ENCODE peak calls at places on chromosomes 5 and 9, in seven cellular contexts. One of them, this sample, is unnamed.

GRCh38 chr5:40321514-40321913 is 358.2 kb upstream of the PTGER4 start:
- DNase-seq in A549: no peak
- DNase-seq in uterus: no peak
- DNase-seq in mammary epithelial cell: no peak
- DNase-seq in heart left ventricle: no peak
- DNase-seq in lung: no peak
- DNase-seq in tibial artery: no peak
- DNase-seq in this sample: no peak

GRCh38 chr5:114055318-114055788 is 306.5 kb upstream of the KCNN2 start:
- DNase-seq in uterus: peak; percentile 45
- DNase-seq in mammary epithelial cell: no peak
- DNase-seq in heart left ventricle: peak; percentile 70
- DNase-seq in lung: no peak
- DNase-seq in A549: peak; percentile 1
- DNase-seq in tibial artery: no peak
- DNase-seq in this sample: no peak

GRCh38 chr9:123738664-123739063 is 191.3 kb downstream of the DENND1A start:
- DNase-seq in heart left ventricle: no peak
- DNase-seq in tibial artery: no peak
- DNase-seq in uterus: no peak
- DNase-seq in A549: no peak
- DNase-seq in lung: no peak
- DNase-seq in mammary epithelial cell: no peak
- DNase-seq in this sample: no peak

GRCh38 chr5:83011990-83012389 is 65.2 kb downstream of the TMEM167A start:
- DNase-seq in heart left ventricle: no peak
- DNase-seq in A549: no peak
- DNase-seq in uterus: no peak
- DNase-seq in mammary epithelial cell: no peak
- DNase-seq in tibial artery: no peak
- DNase-seq in lung: no peak
- DNase-seq in this sample: peak; percentile 32

GRCh38 chr9:107711528-107711927 is 222.0 kb upstream of the KLF4 start:
- DNase-seq in mammary epithelial cell: peak; percentile 88
- DNase-seq in A549: peak; percentile 75
- DNase-seq in tibial artery: no peak
- DNase-seq in lung: peak; percentile 39
- DNase-seq in heart left ventricle: no peak
- DNase-seq in uterus: peak; percentile 36
- DNase-seq in this sample: peak; percentile 98

GRCh38 chr5:170139786-170140335 is 34.2 kb downstream of the FOXI1 start:
- DNase-seq in heart left ventricle: no peak
- DNase-seq in A549: peak; percentile 2
- DNase-seq in lung: peak; percentile 9
- DNase-seq in uterus: no peak
- DNase-seq in mammary epithelial cell: no peak
- DNase-seq in tibial artery: no peak
- DNase-seq in this sample: no peak

GRCh38 chr9:32698706-32699277 is 63.3 kb upstream of the TAF1L start:
- DNase-seq in A549: no peak
- DNase-seq in lung: no peak
- DNase-seq in tibial artery: no peak
- DNase-seq in mammary epithelial cell: peak; percentile 77
- DNase-seq in heart left ventricle: no peak
- DNase-seq in uterus: no peak
- DNase-seq in this sample: peak; percentile 60

GRCh38 chr9:109433476-109433875 is 64.6 kb downstream of the PTPN3 start:
- DNase-seq in heart left ventricle: no peak
- DNase-seq in tibial artery: no peak
- DNase-seq in A549: no peak
- DNase-seq in uterus: no peak
- DNase-seq in lung: no peak
- DNase-seq in mammary epithelial cell: no peak
- DNase-seq in this sample: no peak

GRCh38 chr5:73892806-73893205 is 266.8 kb downstream of the ARHGEF28 start:
- DNase-seq in A549: no peak
- DNase-seq in heart left ventricle: no peak
- DNase-seq in tibial artery: no peak
- DNase-seq in mammary epithelial cell: peak; percentile 81
- DNase-seq in lung: no peak
- DNase-seq in uterus: no peak
- DNase-seq in this sample: peak; percentile 6

GRCh38 chr9:36148652-36149051 is 12.1 kb downstream of the GLIPR2 start:
- DNase-seq in uterus: peak; percentile 99
- DNase-seq in lung: peak; percentile 86
- DNase-seq in A549: peak; percentile 85
- DNase-seq in heart left ventricle: peak; percentile 97
- DNase-seq in tibial artery: peak; percentile 99
- DNase-seq in mammary epithelial cell: peak; percentile 92
- DNase-seq in this sample: no peak

GRCh38 chr9:71638627-71639026 is 129.7 kb downstream of the CEMIP2 start:
- DNase-seq in mammary epithelial cell: no peak
- DNase-seq in uterus: peak; percentile 15
- DNase-seq in tibial artery: peak; percentile 64
- DNase-seq in A549: no peak
- DNase-seq in heart left ventricle: no peak
- DNase-seq in lung: peak; percentile 29
- DNase-seq in this sample: no peak

GRCh38 chr5:126385509-126385908 is 37.7 kb upstream of the GRAMD2B start:
- DNase-seq in A549: no peak
- DNase-seq in lung: no peak
- DNase-seq in mammary epithelial cell: peak; percentile 41
- DNase-seq in heart left ventricle: no peak
- DNase-seq in uterus: no peak
- DNase-seq in tibial artery: no peak
- DNase-seq in this sample: no peak

GRCh38 chr5:164097747-164098146 is 592.3 kb downstream of the MAT2B start:
- DNase-seq in uterus: no peak
- DNase-seq in A549: no peak
- DNase-seq in heart left ventricle: no peak
- DNase-seq in lung: no peak
- DNase-seq in mammary epithelial cell: peak; percentile 94
- DNase-seq in tibial artery: no peak
- DNase-seq in this sample: peak; percentile 79

GRCh38 chr5:169682026-169682425 is 45.0 kb downstream of the DOCK2 start:
- DNase-seq in uterus: no peak
- DNase-seq in A549: no peak
- DNase-seq in mammary epithelial cell: no peak
- DNase-seq in heart left ventricle: no peak
- DNase-seq in lung: no peak
- DNase-seq in tibial artery: no peak
- DNase-seq in this sample: no peak

GRCh38 chr5:93997562-93997961 is 256.2 kb upstream of the POU5F2 start:
- DNase-seq in mammary epithelial cell: no peak
- DNase-seq in heart left ventricle: no peak
- DNase-seq in A549: no peak
- DNase-seq in uterus: no peak
- DNase-seq in tibial artery: no peak
- DNase-seq in lung: no peak
- DNase-seq in this sample: no peak

DNA sequence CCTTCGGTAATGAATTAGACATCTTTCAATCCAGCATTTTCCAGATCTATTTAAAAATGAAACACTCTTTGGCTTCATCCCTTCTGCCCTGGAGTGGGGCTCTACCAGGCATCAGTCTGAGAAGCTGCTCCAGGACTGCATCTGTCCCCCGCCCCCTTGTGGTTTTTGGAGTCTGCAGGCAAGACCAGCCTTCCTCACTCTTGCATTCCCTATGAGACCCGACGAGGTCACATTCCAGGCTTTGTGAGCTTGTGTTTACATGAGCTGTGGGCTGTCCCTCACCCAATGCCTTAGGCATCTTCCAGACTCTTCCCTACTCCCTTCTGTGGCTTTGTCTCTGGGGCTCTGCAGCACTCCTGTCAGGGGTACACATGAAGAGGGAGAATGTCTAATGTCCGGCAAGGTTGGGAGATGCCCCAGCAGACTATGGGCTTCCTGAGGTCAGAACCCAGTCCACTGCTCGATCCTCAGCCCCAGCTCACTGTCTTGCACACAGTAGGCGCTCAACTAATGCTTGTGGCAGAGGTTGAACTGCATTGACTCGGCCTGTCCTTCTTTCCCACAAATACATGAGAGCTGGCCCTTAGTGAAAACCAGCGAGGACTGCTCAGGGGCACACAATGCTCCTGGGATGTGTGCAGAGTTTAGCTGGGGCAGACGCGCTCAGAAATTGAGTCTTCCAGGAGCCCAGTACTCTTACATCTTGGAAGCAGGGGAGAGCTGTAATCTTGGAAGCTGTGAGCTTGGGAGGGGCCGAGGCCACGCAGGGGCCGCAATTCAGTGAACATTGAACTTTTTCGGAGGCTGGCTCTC is 11.6 kb upstream of the GADD45G start:
- DNase-seq in tibial artery: no peak
- DNase-seq in lung: peak; percentile 27
- DNase-seq in heart left ventricle: no peak
- DNase-seq in mammary epithelial cell: peak; percentile 35
- DNase-seq in uterus: no peak
- DNase-seq in A549: peak; percentile 37
- DNase-seq in this sample: no peak
- TF ChIP-seq CTCF in tibial artery: no peak
- TF ChIP-seq CTCF in lung: no peak
- TF ChIP-seq CTCF in heart left ventricle: no peak
- TF ChIP-seq CTCF in mammary epithelial cell: no peak
- TF ChIP-seq CTCF in uterus: no peak
- TF ChIP-seq CTCF in A549: no peak
- TF ChIP-seq CTCF in this sample: no peak

DNA sequence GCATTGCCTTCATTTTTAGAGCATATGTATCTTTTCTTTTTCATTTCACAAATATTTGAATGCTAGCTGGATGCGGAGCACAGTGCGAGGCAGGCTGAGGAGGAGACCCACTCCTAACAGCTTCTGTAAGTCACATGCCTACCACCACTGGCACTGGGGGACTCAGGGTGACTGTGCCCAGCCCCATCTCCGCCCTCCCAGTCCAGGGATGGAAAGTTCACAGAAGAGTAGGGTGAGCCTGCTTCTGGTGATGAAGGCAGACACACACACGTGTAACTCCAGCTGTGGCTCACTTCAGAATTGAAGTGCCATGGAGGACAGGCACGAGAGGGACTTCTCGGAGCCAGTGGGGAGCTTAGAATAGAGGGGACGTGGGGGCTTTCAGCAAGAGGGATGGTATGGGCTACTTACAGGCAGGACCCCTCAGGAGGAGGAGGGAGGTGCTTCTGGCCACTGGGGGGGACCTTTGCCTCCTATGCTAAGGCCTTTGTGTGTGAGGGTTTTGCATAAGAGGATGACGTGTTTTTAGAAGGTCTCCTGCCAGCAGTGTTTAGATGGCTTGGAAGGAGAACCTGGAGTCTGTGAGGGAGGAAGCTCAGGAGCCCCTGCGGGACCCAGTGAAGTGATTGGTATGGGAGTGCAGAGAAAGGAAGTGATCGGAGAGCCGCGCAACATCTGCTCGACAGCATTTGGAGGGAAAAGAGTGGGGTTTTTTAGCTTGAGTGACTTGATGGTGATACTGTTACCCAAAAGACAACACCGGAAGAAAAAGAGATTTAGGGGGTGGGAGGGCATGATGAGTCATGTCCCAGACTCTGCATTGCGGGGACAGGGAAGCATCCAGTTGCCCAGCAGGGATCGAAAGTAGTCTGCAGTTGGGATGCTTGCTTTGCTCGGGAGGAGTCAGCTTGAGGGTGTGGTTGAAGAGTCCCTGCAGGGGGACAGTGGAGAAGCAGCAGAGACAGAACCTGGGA is 163.5 kb upstream of the OTULINL start:
- DNase-seq in tibial artery: no peak
- DNase-seq in heart left ventricle: no peak
- DNase-seq in uterus: no peak
- DNase-seq in lung: no peak
- DNase-seq in mammary epithelial cell: no peak
- DNase-seq in A549: no peak
- DNase-seq in this sample: no peak
- H3K4me1 ChIP-seq in tibial artery: no peaks in the 10 kb centered on the region
- H3K4me1 ChIP-seq in heart left ventricle: peaks cover 21% of the 10 kb centered on the region
- H3K4me1 ChIP-seq in uterus: no peaks in the 10 kb centered on the region
- H3K4me1 ChIP-seq in lung: no peaks in the 10 kb centered on the region
- H3K4me1 ChIP-seq in mammary epithelial cell: peaks cover 20% of the 10 kb centered on the region
- H3K4me1 ChIP-seq in A549: no peaks in the 10 kb centered on the region
- H3K4me1 ChIP-seq in this sample: peaks cover 12% of the 10 kb centered on the region

GRCh38 chr5:52727001-52727400 is 60.7 kb upstream of the ITGA1 start:
- DNase-seq in lung: no peak
- DNase-seq in uterus: no peak
- DNase-seq in tibial artery: no peak
- DNase-seq in mammary epithelial cell: no peak
- DNase-seq in A549: no peak
- DNase-seq in heart left ventricle: no peak
- DNase-seq in this sample: no peak

GRCh38 chr5:52727568-52727967 is 60.1 kb upstream of the ITGA1 start:
- DNase-seq in mammary epithelial cell: peak; percentile 93
- DNase-seq in uterus: peak; percentile 38
- DNase-seq in heart left ventricle: no peak
- DNase-seq in lung: no peak
- DNase-seq in A549: no peak
- DNase-seq in tibial artery: no peak
- DNase-seq in this sample: peak; percentile 95

GRCh38 chr5:52728201-52728600 is 59.5 kb upstream of the ITGA1 start:
- DNase-seq in mammary epithelial cell: no peak
- DNase-seq in tibial artery: no peak
- DNase-seq in lung: no peak
- DNase-seq in A549: no peak
- DNase-seq in uterus: no peak
- DNase-seq in heart left ventricle: no peak
- DNase-seq in this sample: no peak

GRCh38 chr5:52725781-52726180 is 61.9 kb upstream of the ITGA1 start:
- DNase-seq in heart left ventricle: no peak
- DNase-seq in mammary epithelial cell: no peak
- DNase-seq in lung: no peak
- DNase-seq in uterus: peak; percentile 22
- DNase-seq in A549: no peak
- DNase-seq in tibial artery: no peak
- DNase-seq in this sample: no peak

DNA sequence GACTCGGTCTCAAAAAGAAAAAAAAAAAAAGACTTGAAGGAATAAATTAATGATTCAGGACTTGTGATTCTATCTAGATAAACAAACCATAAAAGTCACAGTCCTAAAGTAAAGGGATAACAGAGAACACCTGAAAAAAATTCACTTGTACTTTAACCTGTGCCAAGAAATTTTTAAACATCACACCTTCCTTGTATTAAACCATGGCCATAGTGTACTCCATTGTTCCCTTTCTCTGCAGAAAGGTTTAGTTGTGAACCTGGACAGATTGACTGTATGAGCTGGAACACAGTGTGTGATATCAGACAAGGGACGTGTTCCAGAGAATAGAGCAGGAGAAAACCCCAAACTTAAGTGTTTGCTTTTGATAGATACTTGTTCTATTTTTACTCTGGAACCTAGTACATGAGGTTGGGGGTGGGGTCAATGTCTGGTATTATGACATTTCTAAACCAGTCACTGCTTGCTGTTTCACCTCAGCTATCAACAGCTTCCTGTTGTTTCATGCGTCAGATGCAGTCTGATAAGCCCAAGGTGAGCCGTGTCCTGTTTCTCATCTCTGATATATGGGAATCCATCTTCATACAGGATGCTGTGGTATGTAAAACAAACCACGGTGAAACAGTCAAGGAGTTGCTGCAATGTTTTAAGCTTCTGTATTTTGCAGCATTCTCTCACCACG is 62.5 kb upstream of the ITGA1 start:
- DNase-seq in tibial artery: no peak
- DNase-seq in mammary epithelial cell: peak; percentile 95
- DNase-seq in heart left ventricle: no peak
- DNase-seq in lung: peak; percentile 34
- DNase-seq in uterus: no peak
- DNase-seq in A549: no peak
- DNase-seq in this sample: peak; percentile 98
- H3K27ac ChIP-seq in tibial artery: no peak overlapping the region
- H3K27ac ChIP-seq in mammary epithelial cell: peak overlapping the region; percentile 51
- H3K27ac ChIP-seq in heart left ventricle: peak overlapping the region; percentile 69
- H3K27ac ChIP-seq in lung: no peak overlapping the region
- H3K27ac ChIP-seq in uterus: peak overlapping the region; percentile 71
- H3K27ac ChIP-seq in A549: no peak overlapping the region
- H3K27ac ChIP-seq in this sample: peak overlapping the region; percentile 84

GRCh38 chr9:126777733-126778132 is 27.1 kb upstream of the ZBTB43 start:
- DNase-seq in tibial artery: no peak
- DNase-seq in uterus: no peak
- DNase-seq in A549: no peak
- DNase-seq in heart left ventricle: no peak
- DNase-seq in mammary epithelial cell: peak; percentile 21
- DNase-seq in lung: no peak
- DNase-seq in this sample: no peak
- TF ChIP-seq CTCF in tibial artery: no peak
- TF ChIP-seq CTCF in uterus: no peak
- TF ChIP-seq CTCF in A549: no peak
- TF ChIP-seq CTCF in heart left ventricle: no peak
- TF ChIP-seq CTCF in mammary epithelial cell: peak; percentile 71
- TF ChIP-seq CTCF in lung: no peak
- TF ChIP-seq CTCF in this sample: peak; percentile 63

This sample was measured in foreskin keratinocyte.